ENCODE peak calls at places on chromosomes 1 and 21, in seven cellular contexts. One of them, this sample, is unnamed.

GRCh38 chr1:153588482-153588881 is 22.8 kb upstream of the S100A2 start:
- DNase-seq in SK-N-SH: no peak
- DNase-seq in tibial nerve: no peak
- DNase-seq in H1: no peak
- DNase-seq in Panc1: no peak
- DNase-seq in fibroblast of lung: no peak
- DNase-seq in IMR-90: peak; percentile 47
- DNase-seq in this sample: no peak

GRCh38 chr1:217453816-217454215 is 177.1 kb downstream of the GPATCH2 start:
- DNase-seq in SK-N-SH: peak; percentile 54
- DNase-seq in tibial nerve: no peak
- DNase-seq in H1: no peak
- DNase-seq in Panc1: no peak
- DNase-seq in fibroblast of lung: no peak
- DNase-seq in IMR-90: no peak
- DNase-seq in this sample: no peak

GRCh38 chr1:29569971-29570634 is 333.8 kb downstream of the PTPRU start:
- DNase-seq in SK-N-SH: no peak
- DNase-seq in tibial nerve: no peak
- DNase-seq in H1: no peak
- DNase-seq in Panc1: peak; percentile 98
- DNase-seq in fibroblast of lung: peak; percentile 100
- DNase-seq in IMR-90: peak; percentile 98
- DNase-seq in this sample: no peak

GRCh38 chr21:36704958-36705678 is 6.2 kb downstream of the SIM2 start:
- DNase-seq in SK-N-SH: no peak
- DNase-seq in tibial nerve: no peak
- DNase-seq in H1: no peak
- DNase-seq in Panc1: no peak
- DNase-seq in fibroblast of lung: no peak
- DNase-seq in IMR-90: peak; percentile 18
- DNase-seq in this sample: no peak

GRCh38 chr1:203818399-203818798 is 23.0 kb downstream of the ZBED6 start:
- DNase-seq in SK-N-SH: no peak
- DNase-seq in tibial nerve: no peak
- DNase-seq in H1: no peak
- DNase-seq in Panc1: no peak
- DNase-seq in fibroblast of lung: no peak
- DNase-seq in IMR-90: no peak
- DNase-seq in this sample: no peak

GRCh38 chr1:117059678-117060440 is at the start of gene TTF2:
- DNase-seq in SK-N-SH: peak; percentile 96
- DNase-seq in tibial nerve: peak; percentile 95
- DNase-seq in H1: peak; percentile 98
- DNase-seq in Panc1: peak; percentile 89
- DNase-seq in fibroblast of lung: peak; percentile 99
- DNase-seq in IMR-90: peak; percentile 98
- DNase-seq in this sample: peak; percentile 88

GRCh38 chr1:235160395-235160964 is 570 bp downstream of the RBM34 start:
- DNase-seq in SK-N-SH: no peak
- DNase-seq in tibial nerve: no peak
- DNase-seq in H1: no peak
- DNase-seq in Panc1: no peak
- DNase-seq in fibroblast of lung: peak; percentile 74
- DNase-seq in IMR-90: peak; percentile 64
- DNase-seq in this sample: no peak

GRCh38 chr1:71986181-71986580 is 296.2 kb downstream of the NEGR1 start:
- DNase-seq in SK-N-SH: no peak
- DNase-seq in tibial nerve: no peak
- DNase-seq in H1: no peak
- DNase-seq in Panc1: no peak
- DNase-seq in fibroblast of lung: peak; percentile 60
- DNase-seq in IMR-90: peak; percentile 2
- DNase-seq in this sample: no peak

GRCh38 chr1:234507626-234508387 is 28.8 kb upstream of the TARBP1 start:
- DNase-seq in SK-N-SH: no peak
- DNase-seq in tibial nerve: no peak
- DNase-seq in H1: no peak
- DNase-seq in Panc1: no peak
- DNase-seq in fibroblast of lung: no peak
- DNase-seq in IMR-90: no peak
- DNase-seq in this sample: no peak

GRCh38 chr21:43273708-43274021 is 104.9 kb downstream of the CRYAA start:
- DNase-seq in SK-N-SH: peak; percentile 68
- DNase-seq in tibial nerve: no peak
- DNase-seq in H1: no peak
- DNase-seq in Panc1: no peak
- DNase-seq in fibroblast of lung: no peak
- DNase-seq in IMR-90: no peak
- DNase-seq in this sample: no peak

GRCh38 chr21:34524671-34525601 is 12.9 kb upstream of the KCNE1 start:
- DNase-seq in SK-N-SH: no peak
- DNase-seq in tibial nerve: no peak
- DNase-seq in H1: no peak
- DNase-seq in Panc1: no peak
- DNase-seq in fibroblast of lung: peak; percentile 85
- DNase-seq in IMR-90: peak; percentile 84
- DNase-seq in this sample: no peak

GRCh38 chr1:167878372-167879160 is 35.4 kb downstream of the ADCY10 start:
- DNase-seq in SK-N-SH: no peak
- DNase-seq in tibial nerve: no peak
- DNase-seq in H1: no peak
- DNase-seq in Panc1: no peak
- DNase-seq in fibroblast of lung: no peak
- DNase-seq in IMR-90: no peak
- DNase-seq in this sample: no peak

GRCh38 chr1:188499690-188500089 is 1670.9 kb downstream of the PLA2G4A start:
- DNase-seq in SK-N-SH: no peak
- DNase-seq in tibial nerve: no peak
- DNase-seq in H1: no peak
- DNase-seq in Panc1: no peak
- DNase-seq in fibroblast of lung: peak; percentile 15
- DNase-seq in IMR-90: peak; percentile 19
- DNase-seq in this sample: no peak

GRCh38 chr1:238658766-238659165 is 727.6 kb upstream of the CHRM3 start:
- DNase-seq in SK-N-SH: no peak
- DNase-seq in tibial nerve: no peak
- DNase-seq in H1: no peak
- DNase-seq in Panc1: no peak
- DNase-seq in fibroblast of lung: peak; percentile 91
- DNase-seq in IMR-90: peak; percentile 74
- DNase-seq in this sample: no peak

GRCh38 chr1:46333300-46334029 is 7.1 kb upstream of the NSUN4 start:
- DNase-seq in SK-N-SH: peak; percentile 59
- DNase-seq in tibial nerve: no peak
- DNase-seq in H1: peak; percentile 34
- DNase-seq in Panc1: no peak
- DNase-seq in fibroblast of lung: peak; percentile 30
- DNase-seq in IMR-90: peak; percentile 31
- DNase-seq in this sample: no peak

GRCh38 chr1:75174031-75174760 is 40.0 kb downstream of the LHX8 start:
- DNase-seq in SK-N-SH: no peak
- DNase-seq in tibial nerve: no peak
- DNase-seq in H1: no peak
- DNase-seq in Panc1: no peak
- DNase-seq in fibroblast of lung: no peak
- DNase-seq in IMR-90: no peak
- DNase-seq in this sample: no peak

GRCh38 chr1:186781731-186782130 is 47.0 kb upstream of the PLA2G4A start:
- DNase-seq in SK-N-SH: no peak
- DNase-seq in tibial nerve: peak; percentile 6
- DNase-seq in H1: no peak
- DNase-seq in Panc1: no peak
- DNase-seq in fibroblast of lung: no peak
- DNase-seq in IMR-90: no peak
- DNase-seq in this sample: no peak

GRCh38 chr1:217078010-217078704 is 354.9 kb upstream of the ESRRG start:
- DNase-seq in SK-N-SH: no peak
- DNase-seq in tibial nerve: no peak
- DNase-seq in H1: no peak
- DNase-seq in Panc1: no peak
- DNase-seq in fibroblast of lung: peak; percentile 35
- DNase-seq in IMR-90: peak; percentile 20
- DNase-seq in this sample: no peak

GRCh38 chr21:30434033-30434631 is 4.1 kb downstream of the KRTAP13-4 start:
- DNase-seq in SK-N-SH: peak; percentile 33
- DNase-seq in tibial nerve: peak; percentile 13
- DNase-seq in H1: peak; percentile 50
- DNase-seq in Panc1: peak; percentile 0
- DNase-seq in fibroblast of lung: peak; percentile 0
- DNase-seq in IMR-90: no peak
- DNase-seq in this sample: no peak

GRCh38 chr1:24315391-24315790 is 3.8 kb upstream of the GRHL3 start:
- DNase-seq in SK-N-SH: no peak
- DNase-seq in tibial nerve: no peak
- DNase-seq in H1: no peak
- DNase-seq in Panc1: no peak
- DNase-seq in fibroblast of lung: no peak
- DNase-seq in IMR-90: no peak
- DNase-seq in this sample: no peak

GRCh38 chr1:184764483-184764882 is 9.8 kb upstream of the EDEM3 start:
- DNase-seq in SK-N-SH: no peak
- DNase-seq in tibial nerve: no peak
- DNase-seq in H1: no peak
- DNase-seq in Panc1: no peak
- DNase-seq in fibroblast of lung: no peak
- DNase-seq in IMR-90: no peak
- DNase-seq in this sample: no peak

GRCh38 chr1:175201061-175201508 is 8.5 kb upstream of the KIAA0040 start:
- DNase-seq in SK-N-SH: no peak
- DNase-seq in tibial nerve: no peak
- DNase-seq in H1: no peak
- DNase-seq in Panc1: no peak
- DNase-seq in fibroblast of lung: peak; percentile 2
- DNase-seq in IMR-90: peak; percentile 5
- DNase-seq in this sample: no peak

GRCh38 chr1:42817440-42817767 is 207 bp upstream of the SVBP start:
- DNase-seq in SK-N-SH: no peak
- DNase-seq in tibial nerve: no peak
- DNase-seq in H1: no peak
- DNase-seq in Panc1: peak; percentile 28
- DNase-seq in fibroblast of lung: no peak
- DNase-seq in IMR-90: no peak
- DNase-seq in this sample: no peak

GRCh38 chr1:42820813-42821212 is 3.6 kb upstream of the SVBP start:
- DNase-seq in SK-N-SH: no peak
- DNase-seq in tibial nerve: no peak
- DNase-seq in H1: no peak
- DNase-seq in Panc1: no peak
- DNase-seq in fibroblast of lung: no peak
- DNase-seq in IMR-90: no peak
- DNase-seq in this sample: no peak

GRCh38 chr1:42815938-42816599 is 853 bp upstream of the ERMAP start:
- DNase-seq in SK-N-SH: no peak
- DNase-seq in tibial nerve: no peak
- DNase-seq in H1: no peak
- DNase-seq in Panc1: peak; percentile 18
- DNase-seq in fibroblast of lung: peak; percentile 7
- DNase-seq in IMR-90: peak; percentile 6
- DNase-seq in this sample: no peak

GRCh38 chr1:42817976-42818375 is 779 bp upstream of the SVBP start:
- DNase-seq in SK-N-SH: no peak
- DNase-seq in tibial nerve: no peak
- DNase-seq in H1: no peak
- DNase-seq in Panc1: no peak
- DNase-seq in fibroblast of lung: no peak
- DNase-seq in IMR-90: no peak
- DNase-seq in this sample: no peak

DNA sequence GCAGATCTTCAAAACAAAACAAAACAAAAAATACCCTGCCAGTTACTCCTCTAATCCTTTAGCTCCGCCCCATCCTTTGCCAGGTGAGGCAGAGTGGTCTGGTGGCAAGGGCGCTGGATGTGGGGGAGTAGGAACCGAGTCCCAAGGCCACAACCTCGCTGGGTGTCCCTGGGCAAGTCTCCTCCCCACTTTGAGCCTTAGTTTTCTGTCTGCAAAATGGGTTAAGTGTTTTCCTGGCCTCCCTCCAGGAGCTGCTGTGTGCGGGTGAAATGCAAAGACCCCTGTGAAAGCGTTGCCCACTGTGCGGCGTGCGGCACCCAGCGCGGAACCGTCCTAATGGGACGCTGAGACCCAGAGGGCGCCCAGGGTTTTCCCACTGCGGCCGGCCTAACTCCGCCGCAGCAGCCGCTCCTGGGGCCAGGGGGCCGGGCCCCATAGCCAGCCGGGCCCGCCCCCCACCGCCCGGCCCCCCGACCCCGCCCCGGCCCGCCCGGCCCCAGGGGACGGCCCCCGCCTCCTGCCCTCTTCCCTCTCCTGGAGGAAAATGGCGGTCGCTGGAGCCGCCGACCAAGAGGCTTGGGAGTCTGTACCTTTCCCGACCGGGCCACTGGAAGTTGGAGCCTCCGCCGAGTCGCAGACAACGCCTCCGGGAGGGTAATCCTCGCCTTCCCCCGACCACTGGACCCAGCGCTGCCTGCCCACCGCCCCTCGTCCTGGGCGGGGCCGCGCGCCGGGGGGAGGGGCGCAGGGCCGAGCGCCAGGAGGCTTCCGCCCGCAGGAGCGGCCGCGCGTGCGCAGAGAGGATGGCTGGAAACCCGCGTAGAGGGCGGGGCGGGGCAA is at the start of the genes ERMAP and SVBP:
- DNase-seq in SK-N-SH: peak; percentile 98
- DNase-seq in tibial nerve: peak; percentile 87
- DNase-seq in H1: peak; percentile 44
- DNase-seq in Panc1: peak; percentile 15
- DNase-seq in fibroblast of lung: peak; percentile 72
- DNase-seq in IMR-90: peak; percentile 77
- DNase-seq in this sample: peak; percentile 92
- H3K4me1 ChIP-seq in SK-N-SH: peaks cover 12% of the 10 kb centered on the region
- H3K4me1 ChIP-seq in tibial nerve: peaks cover 12% of the 10 kb centered on the region
- H3K4me1 ChIP-seq in H1: peaks cover 3% of the 10 kb centered on the region
- H3K4me1 ChIP-seq in Panc1: peaks cover 15% of the 10 kb centered on the region
- H3K4me1 ChIP-seq in fibroblast of lung: peaks cover 2% of the 10 kb centered on the region
- H3K4me1 ChIP-seq in IMR-90: peaks cover 2% of the 10 kb centered on the region
- H3K4me1 ChIP-seq in this sample: peaks cover 7% of the 10 kb centered on the region

GRCh38 chr21:16851054-16851453 is 661.8 kb upstream of the CXADR start:
- DNase-seq in SK-N-SH: no peak
- DNase-seq in tibial nerve: no peak
- DNase-seq in H1: no peak
- DNase-seq in Panc1: no peak
- DNase-seq in fibroblast of lung: no peak
- DNase-seq in IMR-90: no peak
- DNase-seq in this sample: no peak
- TF ChIP-seq CTCF in SK-N-SH: peak; percentile 31
- TF ChIP-seq CTCF in tibial nerve: no peak
- TF ChIP-seq CTCF in H1: no peak
- TF ChIP-seq CTCF in Panc1: no peak
- TF ChIP-seq CTCF in fibroblast of lung: no peak
- TF ChIP-seq CTCF in IMR-90: no peak
- TF ChIP-seq CTCF in this sample: no peak

GRCh38 chr1:58881471-58881994 is 97.7 kb upstream of the JUN start:
- DNase-seq in SK-N-SH: no peak
- DNase-seq in tibial nerve: peak; percentile 72
- DNase-seq in H1: no peak
- DNase-seq in Panc1: no peak
- DNase-seq in fibroblast of lung: peak; percentile 64
- DNase-seq in IMR-90: peak; percentile 82
- DNase-seq in this sample: no peak
- H3K4me1 ChIP-seq in SK-N-SH: no peaks in the 10 kb centered on the region
- H3K4me1 ChIP-seq in tibial nerve: peaks cover 37% of the 10 kb centered on the region
- H3K4me1 ChIP-seq in H1: no peaks in the 10 kb centered on the region
- H3K4me1 ChIP-seq in Panc1: peaks cover 44% of the 10 kb centered on the region
- H3K4me1 ChIP-seq in fibroblast of lung: peaks cover 13% of the 10 kb centered on the region
- H3K4me1 ChIP-seq in IMR-90: peaks cover 12% of the 10 kb centered on the region
- H3K4me1 ChIP-seq in this sample: peaks cover 13% of the 10 kb centered on the region

GRCh38 chr1:198156745-198157240 is at the start of gene NEK7:
- DNase-seq in SK-N-SH: peak; percentile 92
- DNase-seq in tibial nerve: peak; percentile 73
- DNase-seq in H1: peak; percentile 39
- DNase-seq in Panc1: peak; percentile 27
- DNase-seq in fibroblast of lung: peak; percentile 87
- DNase-seq in IMR-90: peak; percentile 78
- DNase-seq in this sample: peak; percentile 84
- TF ChIP-seq CTCF in SK-N-SH: no peak
- TF ChIP-seq CTCF in tibial nerve: no peak
- TF ChIP-seq CTCF in H1: no peak
- TF ChIP-seq CTCF in Panc1: no peak
- TF ChIP-seq CTCF in fibroblast of lung: no peak
- TF ChIP-seq CTCF in IMR-90: peak; percentile 10
- TF ChIP-seq CTCF in this sample: no peak